ENCODE peak calls at places on chromosomes 2 and 18, in five cellular contexts. K is adrenal gland, O is psoas muscle, L is heart right ventricle, B is right lobe of liver. F is an unnamed sample.
A peak's percentile ranks its signal among the peaks of the same experiment; 100 is the strongest.

GRCh38 chr2:18836436-18836835 is 247.1 kb upstream of the NT5C1B start:
- DNase-seq in K (no peak), O (no peak), L (no peak), B (no peak), F (no peak)

GRCh38 chr2:62362561-62362960 is 143.4 kb downstream of the TMEM17 start:
- DNase-seq in K (no peak), O (no peak), L (no peak), B (no peak), F (peak; percentile 56)

GRCh38 chr18:59921384-59921891 is 21.6 kb downstream of the PMAIP1 start:
- DNase-seq in B (no peak), K (no peak), L (no peak), O (no peak), F (no peak)

GRCh38 chr18:69974365-69974764 is 26.7 kb upstream of the CD226 start:
- DNase-seq in O (no peak), B (no peak), L (no peak), K (no peak), F (no peak)

GRCh38 chr2:25879133-25879730 is 945 bp upstream of the ASXL2 start:
- DNase-seq in K (no peak), O (no peak), L (no peak), B (no peak), F (no peak)

GRCh38 chr2:71696381-71696780 is 243.0 kb downstream of the DYSF start:
- DNase-seq in B (peak; percentile 46), L (no peak), O (peak; percentile 45), K (no peak), F (no peak)

GRCh38 chr2:234715671-234716250 is 218.9 kb upstream of the ARL4C start:
- DNase-seq in B (no peak), O (no peak), L (no peak), K (no peak), F (no peak)

GRCh38 chr2:235021752-235022151 is 69.9 kb downstream of the SH3BP4 start:
- DNase-seq in O (no peak), K (no peak), L (no peak), B (no peak), F (no peak)

GRCh38 chr2:177419274-177419673 is 26.7 kb downstream of the AGPS start:
- DNase-seq in B (no peak), K (no peak), L (no peak), O (no peak), F (no peak)

GRCh38 chr18:63700501-63700900 is 2.3 kb upstream of the SERPINB11 start:
- DNase-seq in O (no peak), L (no peak), K (no peak), B (no peak), F (no peak)

GRCh38 chr18:14948163-14948540 is 200.2 kb downstream of the ANKRD30B start:
- DNase-seq in K (no peak), B (no peak), L (no peak), O (no peak), F (no peak)

GRCh38 chr2:66462196-66462825 is 27.4 kb downstream of the MEIS1 start:
- DNase-seq in O (no peak), L (no peak), K (no peak), B (no peak), F (no peak)

GRCh38 chr2:187541086-187542085 is 12.8 kb downstream of the TFPI start:
- DNase-seq in L (peak; percentile 25), K (no peak), B (no peak), O (no peak), F (no peak)

GRCh38 chr2:117693166-117693565 is 121.3 kb upstream of the DDX18 start:
- DNase-seq in O (no peak), L (no peak), K (no peak), B (no peak), F (no peak)

GRCh38 chr2:72901426-72901825 is 14.2 kb downstream of the SPR start:
- DNase-seq in O (no peak), L (no peak), K (no peak), B (no peak), F (no peak)

GRCh38 chr2:48677450-48677849 is 59.8 kb downstream of the GTF2A1L start:
- DNase-seq in K (no peak), L (no peak), B (no peak), O (no peak), F (no peak)

GRCh38 chr2:86695053-86695691 is 24.9 kb upstream of the RMND5A start:
- DNase-seq in B (no peak), O (no peak), L (no peak), K (peak; percentile 29), F (no peak)

GRCh38 chr2:5777089-5777488 is 84.9 kb downstream of the SOX11 start:
- DNase-seq in L (no peak), K (no peak), B (no peak), O (no peak), F (peak; percentile 17)

GRCh38 chr2:5990021-5990420 is 297.8 kb downstream of the SOX11 start:
- DNase-seq in L (no peak), O (no peak), K (no peak), B (no peak), F (no peak)

DNA sequence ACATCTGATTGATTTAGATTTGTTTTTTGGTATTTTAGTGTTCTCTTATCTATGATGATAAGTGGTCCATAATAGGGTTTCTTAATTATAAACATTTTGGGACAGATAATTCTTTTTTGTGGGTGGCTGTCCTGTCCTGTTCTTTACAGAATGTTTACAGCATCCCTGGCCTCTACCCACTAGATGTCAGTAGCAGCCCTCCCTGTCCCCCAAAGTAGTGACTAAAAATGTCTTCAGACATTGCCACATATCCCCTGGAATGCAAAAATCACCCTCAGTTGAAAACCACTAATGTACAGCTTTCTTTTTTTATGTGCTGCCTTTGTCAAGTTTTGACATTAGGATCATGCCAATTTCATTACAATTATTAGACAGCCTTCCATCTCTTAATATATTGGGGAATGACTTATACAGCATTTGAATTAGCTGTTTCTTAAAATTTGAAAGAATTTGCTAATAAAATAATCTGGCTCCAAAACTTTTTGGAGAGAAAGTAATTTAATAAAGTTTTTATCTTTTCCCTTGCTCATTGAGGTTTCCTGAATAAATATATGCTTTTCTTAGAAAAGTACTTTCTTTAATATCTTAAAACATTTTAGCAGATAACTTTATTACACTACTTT is 19.5 kb downstream of the WIPF1 start:
- DNase-seq in L (no peak), B (no peak), O (no peak), K (no peak), F (no peak)
- TF ChIP-seq CTCF in L (peak; percentile 48), B (peak; percentile 48), O (peak; percentile 25), K (peak; percentile 41), F (peak; percentile 35)

GRCh38 chr2:133139847-133140533 is 428.3 kb downstream of the NCKAP5 start:
- DNase-seq in K (no peak), O (no peak), L (no peak), B (no peak), F (no peak)
- H3K4me3 ChIP-seq in K (no peak overlapping the region), O (no peak overlapping the region), L (no peak overlapping the region), B (no peak overlapping the region), F (no peak overlapping the region)

GRCh38 chr2:194867328-194867727 is 789.7 kb upstream of the SLC39A10 start:
- DNase-seq in B (no peak), L (no peak), K (peak; percentile 12), O (no peak), F (no peak)
- TF ChIP-seq CTCF in B (peak; percentile 50), L (peak; percentile 19), K (peak; percentile 31), O (no peak), F (no peak)

GRCh38 chr18:11995445-11996189 is 14.3 kb downstream of the IMPA2 start:
- DNase-seq in B (peak; percentile 81), K (peak; percentile 63), O (peak; percentile 87), L (peak; percentile 80), F (peak; percentile 87)
- H3K4me3 ChIP-seq in B (no peak overlapping the region), K (no peak overlapping the region), O (no peak overlapping the region), L (no peak overlapping the region), F (no peak overlapping the region)

GRCh38 chr18:4455113-4455811 is at the start of gene DLGAP1:
- DNase-seq in L (no peak), B (peak; percentile 64), K (no peak), O (peak; percentile 73), F (no peak)

GRCh38 chr18:4450065-4450676 is 4.9 kb downstream of the DLGAP1 start:
- DNase-seq in K (no peak), L (no peak), O (no peak), B (no peak), F (no peak)

GRCh38 chr18:4454548-4455112 is 477 bp downstream of the DLGAP1 start:
- DNase-seq in B (peak; percentile 42), L (no peak), O (no peak), K (no peak), F (no peak)

DNA sequence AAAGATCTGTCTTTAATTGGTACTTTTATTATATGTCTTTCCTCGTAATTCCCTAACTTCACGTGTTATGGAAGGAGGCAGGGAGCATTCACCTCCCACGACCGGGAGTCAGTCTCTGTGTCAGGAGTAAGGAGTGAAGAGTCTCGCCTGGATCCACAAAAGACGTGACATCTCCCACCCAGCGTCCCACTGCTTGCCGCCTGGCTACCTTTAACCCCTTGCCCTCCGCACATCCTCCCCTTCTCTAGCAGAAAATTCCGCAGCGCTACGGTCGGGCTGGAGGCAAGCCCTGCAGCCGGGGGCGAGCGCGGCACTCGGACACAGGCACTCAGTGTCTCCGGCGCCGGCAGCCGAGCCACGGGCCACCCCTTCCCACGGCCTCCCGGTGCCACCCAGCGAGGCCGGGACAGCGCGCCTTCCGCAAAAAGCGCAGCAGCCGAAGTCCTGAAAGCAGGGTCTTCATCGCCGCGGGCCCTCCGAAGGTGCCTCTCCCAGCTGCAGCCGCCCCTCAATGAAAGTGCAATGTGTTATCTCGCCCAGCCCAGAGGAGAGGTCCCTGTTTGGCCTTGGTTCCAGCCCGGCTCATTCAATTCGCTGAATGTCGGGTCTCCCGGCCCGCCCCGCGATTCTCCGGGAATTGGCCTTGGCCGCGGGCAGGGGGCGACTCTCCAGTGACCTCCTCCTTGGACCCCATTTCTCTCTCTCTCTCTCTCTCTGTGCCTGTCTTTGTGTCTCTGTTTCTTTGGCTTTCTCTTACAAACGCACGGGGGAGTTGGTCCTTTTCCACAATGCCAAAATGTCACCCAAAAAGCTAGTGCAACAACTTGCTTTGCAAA is 1.2 kb downstream of the DLGAP1 start:
- DNase-seq in K (no peak), O (peak; percentile 44), L (no peak), B (peak; percentile 40), F (no peak)
- TF ChIP-seq CTCF in K (no peak), O (no peak), L (no peak), B (no peak), F (no peak)

GRCh38 chr2:160368988-160369935 is 124.3 kb downstream of the RBMS1 start:
- DNase-seq in O (no peak), B (no peak), L (no peak), K (no peak), F (peak; percentile 23)
- H3K4me3 ChIP-seq in O (no peak overlapping the region), B (no peak overlapping the region), L (no peak overlapping the region), K (no peak overlapping the region), F (no peak overlapping the region)

DNA sequence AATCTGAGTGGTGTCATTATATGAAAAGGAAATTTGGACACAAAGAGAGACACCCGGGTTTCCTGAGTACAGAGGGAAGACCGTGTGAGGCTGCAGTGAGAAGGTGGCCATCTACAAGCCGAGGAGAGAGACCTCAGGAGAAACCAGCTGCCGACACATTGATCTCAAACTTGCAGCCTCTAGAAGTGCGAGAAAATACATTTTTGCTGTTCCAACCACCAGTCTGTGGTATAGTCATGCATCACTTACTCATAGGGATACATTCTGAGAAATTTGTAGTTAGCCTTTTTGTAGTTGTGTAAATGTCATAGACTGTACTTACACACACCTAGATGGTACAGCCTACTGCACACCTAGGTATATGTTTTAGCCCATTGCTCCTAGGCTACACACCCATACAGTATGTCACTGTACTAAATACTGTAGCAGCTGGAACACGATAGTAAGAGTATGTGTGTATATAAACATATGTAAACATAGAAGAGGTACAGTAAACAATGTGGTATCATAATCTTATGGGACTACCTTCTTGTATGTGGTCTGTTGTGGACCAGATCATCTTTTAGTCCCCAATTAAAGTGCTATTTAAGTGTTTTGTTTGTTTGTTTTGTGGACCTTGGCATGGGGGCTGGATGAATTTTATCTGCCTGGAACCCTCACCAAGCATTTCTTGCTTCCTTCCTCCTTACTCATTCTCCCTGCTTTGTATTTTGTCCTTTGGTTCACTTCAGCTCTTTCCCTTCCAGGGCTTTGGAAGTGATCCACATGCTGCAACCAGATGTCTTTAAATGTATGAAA is 38.3 kb upstream of the SESTD1 start:
- DNase-seq in K (no peak), L (no peak), O (no peak), B (no peak), F (no peak)
- TF ChIP-seq CTCF in K (no peak), L (no peak), O (no peak), B (no peak), F (no peak)